ENCODE peak calls at places on chromosomes 7 and 10, in seven cellular contexts. V is Panc1; A is hepatocyte; T is NCI-H2171 treated with DMSO at 0.1 percent for 48 hours; O is activated effector memory CD4-positive, alpha-beta T cell treated with Interleukin-2 at 50 U/mL for 16 hours; C is EL; P is chondrocyte. Z is an unnamed sample.

GRCh38 chr10:49138361-49138891 is 4.6 kb upstream of the FAM170B start:
- DNase-seq in V (no peak), A (peak; percentile 41), T (no peak), O (no peak), C (peak; percentile 46), P (no peak), Z (peak; percentile 63)

GRCh38 chr7:27901028-27901760 is 161.2 kb downstream of the TAX1BP1 start:
- DNase-seq in V (no peak), A (no peak), T (no peak), O (no peak), C (peak; percentile 62), P (no peak), Z (no peak)

GRCh38 chr10:116055252-116055918 is 217.6 kb downstream of the GFRA1 start:
- DNase-seq in V (no peak), A (no peak), T (peak; percentile 83), O (no peak), C (no peak), P (no peak), Z (peak; percentile 71)

GRCh38 chr7:10429516-10429915 is 544.2 kb upstream of the PHF14 start:
- DNase-seq in V (no peak), A (no peak), T (no peak), O (no peak), C (no peak), P (no peak), Z (no peak)

GRCh38 chr7:129665013-129665401 is 53.5 kb downstream of the NRF1 start:
- DNase-seq in V (peak; percentile 92), A (peak; percentile 40), T (no peak), O (no peak), C (peak; percentile 96), P (no peak), Z (peak; percentile 30)

GRCh38 chr7:137879357-137880158 is 32.8 kb upstream of the DGKI start:
- DNase-seq in V (no peak), A (no peak), T (no peak), O (no peak), C (peak; percentile 65), P (no peak), Z (peak; percentile 29)

GRCh38 chr10:110498982-110499795 is 1.5 kb downstream of the DUSP5 start:
- DNase-seq in V (no peak), A (peak; percentile 42), T (no peak), O (peak; percentile 48), C (peak; percentile 83), P (no peak), Z (no peak)

GRCh38 chr7:135744938-135745701 is 3.5 kb downstream of the FAM180A start:
- DNase-seq in V (no peak), A (no peak), T (no peak), O (no peak), C (peak; percentile 83), P (no peak), Z (no peak)

GRCh38 chr10:71911296-71911954 is 52.8 kb upstream of the CHST3 start:
- DNase-seq in V (no peak), A (no peak), T (no peak), O (no peak), C (peak; percentile 27), P (no peak), Z (no peak)

GRCh38 chr10:60114765-60115586 is 208.6 kb upstream of the CCDC6 start:
- DNase-seq in V (no peak), A (peak; percentile 64), T (no peak), O (no peak), C (peak; percentile 53), P (no peak), Z (no peak)

GRCh38 chr10:80414126-80414898 is 6.0 kb downstream of the PRXL2A start:
- DNase-seq in V (no peak), A (no peak), T (peak; percentile 82), O (no peak), C (no peak), P (no peak), Z (no peak)

GRCh38 chr7:100699018-100699417 is 5.0 kb upstream of the GIGYF1 start:
- DNase-seq in V (no peak), A (no peak), T (no peak), O (no peak), C (no peak), P (no peak), Z (no peak)

GRCh38 chr7:100219271-100219737 is 445 bp upstream of the PVRIG start:
- DNase-seq in V (no peak), A (no peak), T (no peak), O (peak; percentile 14), C (no peak), P (no peak), Z (no peak)

GRCh38 chr7:105281966-105282365 is 106.8 kb downstream of the SRPK2 start:
- DNase-seq in V (no peak), A (no peak), T (no peak), O (no peak), C (no peak), P (no peak), Z (no peak)

GRCh38 chr7:155371884-155372781 is 74.5 kb downstream of the INSIG1 start:
- DNase-seq in V (no peak), A (peak; percentile 51), T (no peak), O (no peak), C (no peak), P (peak; percentile 76), Z (no peak)

GRCh38 chr10:101566333-101567164 is 21.5 kb downstream of the POLL start:
- DNase-seq in V (no peak), A (no peak), T (peak; percentile 62), O (no peak), C (no peak), P (no peak), Z (peak; percentile 34)

GRCh38 chr7:29401827-29402226 is 161.8 kb upstream of the PRR15 start:
- DNase-seq in V (no peak), A (no peak), T (peak; percentile 66), O (no peak), C (no peak), P (no peak), Z (no peak)

GRCh38 chr7:36739351-36739750 is 15.1 kb upstream of the AOAH start:
- DNase-seq in V (no peak), A (no peak), T (no peak), O (no peak), C (no peak), P (no peak), Z (no peak)

GRCh38 chr7:97471491-97471890 is 260.4 kb upstream of the TAC1 start:
- DNase-seq in V (no peak), A (no peak), T (no peak), O (no peak), C (no peak), P (no peak), Z (no peak)

GRCh38 chr10:52526251-52526823 is 212.3 kb downstream of the DKK1 start:
- DNase-seq in V (no peak), A (no peak), T (no peak), O (no peak), C (peak; percentile 43), P (no peak), Z (no peak)

GRCh38 chr7:156576216-156577063 is 64.1 kb upstream of the RNF32 start:
- DNase-seq in V (no peak), A (no peak), T (no peak), O (no peak), C (no peak), P (no peak), Z (no peak)

GRCh38 chr7:110442386-110442837 is 648.5 kb upstream of the LRRN3 start:
- DNase-seq in V (peak; percentile 24), A (peak; percentile 74), T (peak; percentile 53), O (no peak), C (peak; percentile 61), P (no peak), Z (no peak)

GRCh38 chr7:1508277-1508758 is 4.1 kb upstream of the INTS1 start:
- DNase-seq in V (no peak), A (no peak), T (peak; percentile 36), O (no peak), C (no peak), P (no peak), Z (no peak)